ENCODE peak calls at places on chromosomes 5 and 9, in nine cellular contexts. One of them, this sample, is unnamed.

GRCh38 chr9:128771094-128771721 is 519 bp downstream of the ZER1 start:
- DNase-seq in PC-3: peak; percentile 22
- DNase-seq in neural progenitor cell: no peak
- DNase-seq in HepG2: no peak
- DNase-seq in lung: no peak
- DNase-seq in heart right ventricle: no peak
- DNase-seq in uterus: no peak
- DNase-seq in cardiac fibroblast: no peak
- DNase-seq in AG04449: no peak
- DNase-seq in this sample: no peak

GRCh38 chr5:179321206-179321987 is 23.9 kb downstream of the ADAMTS2 start:
- DNase-seq in lung: no peak
- DNase-seq in heart right ventricle: no peak
- DNase-seq in neural progenitor cell: no peak
- DNase-seq in cardiac fibroblast: no peak
- DNase-seq in PC-3: no peak
- DNase-seq in HepG2: no peak
- DNase-seq in uterus: no peak
- DNase-seq in AG04449: no peak
- DNase-seq in this sample: no peak

GRCh38 chr5:38404667-38405276 is 146.4 kb downstream of the EGFLAM start:
- DNase-seq in neural progenitor cell: peak; percentile 58
- DNase-seq in uterus: no peak
- DNase-seq in AG04449: no peak
- DNase-seq in cardiac fibroblast: no peak
- DNase-seq in PC-3: peak; percentile 51
- DNase-seq in HepG2: peak; percentile 24
- DNase-seq in heart right ventricle: no peak
- DNase-seq in lung: no peak
- DNase-seq in this sample: no peak

GRCh38 chr5:178286226-178287090 is 53.9 kb upstream of the PHYKPL start:
- DNase-seq in PC-3: no peak
- DNase-seq in lung: no peak
- DNase-seq in uterus: no peak
- DNase-seq in cardiac fibroblast: no peak
- DNase-seq in HepG2: no peak
- DNase-seq in neural progenitor cell: no peak
- DNase-seq in AG04449: no peak
- DNase-seq in heart right ventricle: no peak
- DNase-seq in this sample: no peak

GRCh38 chr5:150523472-150524350 is 15.8 kb downstream of the NDST1 start:
- DNase-seq in cardiac fibroblast: peak; percentile 86
- DNase-seq in uterus: peak; percentile 58
- DNase-seq in neural progenitor cell: peak; percentile 73
- DNase-seq in AG04449: no peak
- DNase-seq in HepG2: peak; percentile 73
- DNase-seq in PC-3: peak; percentile 69
- DNase-seq in heart right ventricle: peak; percentile 58
- DNase-seq in lung: no peak
- DNase-seq in this sample: peak; percentile 53

GRCh38 chr9:22103650-22104575 is 94.8 kb upstream of the CDKN2B start:
- DNase-seq in PC-3: peak; percentile 57
- DNase-seq in heart right ventricle: no peak
- DNase-seq in HepG2: no peak
- DNase-seq in lung: no peak
- DNase-seq in neural progenitor cell: no peak
- DNase-seq in AG04449: no peak
- DNase-seq in cardiac fibroblast: peak; percentile 92
- DNase-seq in uterus: no peak
- DNase-seq in this sample: no peak

GRCh38 chr5:80600943-80601693 is 31.0 kb upstream of the ANKRD34B start:
- DNase-seq in HepG2: no peak
- DNase-seq in uterus: no peak
- DNase-seq in AG04449: no peak
- DNase-seq in lung: no peak
- DNase-seq in heart right ventricle: no peak
- DNase-seq in PC-3: no peak
- DNase-seq in cardiac fibroblast: no peak
- DNase-seq in neural progenitor cell: no peak
- DNase-seq in this sample: no peak

GRCh38 chr5:158277276-158277675 is 418.3 kb upstream of the CLINT1 start:
- DNase-seq in neural progenitor cell: no peak
- DNase-seq in cardiac fibroblast: no peak
- DNase-seq in HepG2: no peak
- DNase-seq in AG04449: no peak
- DNase-seq in uterus: no peak
- DNase-seq in PC-3: no peak
- DNase-seq in lung: no peak
- DNase-seq in heart right ventricle: no peak
- DNase-seq in this sample: no peak

GRCh38 chr5:1161832-1162229 is 39.6 kb upstream of the SLC6A19 start:
- DNase-seq in uterus: no peak
- DNase-seq in heart right ventricle: peak; percentile 73
- DNase-seq in neural progenitor cell: no peak
- DNase-seq in lung: peak; percentile 48
- DNase-seq in AG04449: no peak
- DNase-seq in PC-3: peak; percentile 81
- DNase-seq in HepG2: no peak
- DNase-seq in cardiac fibroblast: no peak
- DNase-seq in this sample: peak; percentile 73

GRCh38 chr5:122972877-122973276 is 63.6 kb downstream of the PPIC start:
- DNase-seq in HepG2: no peak
- DNase-seq in PC-3: peak; percentile 39
- DNase-seq in lung: no peak
- DNase-seq in AG04449: no peak
- DNase-seq in uterus: no peak
- DNase-seq in neural progenitor cell: no peak
- DNase-seq in heart right ventricle: no peak
- DNase-seq in cardiac fibroblast: peak; percentile 62
- DNase-seq in this sample: no peak

GRCh38 chr5:38060354-38060753 is 198.0 kb upstream of the EGFLAM start:
- DNase-seq in neural progenitor cell: no peak
- DNase-seq in AG04449: peak; percentile 12
- DNase-seq in heart right ventricle: no peak
- DNase-seq in PC-3: peak; percentile 58
- DNase-seq in lung: no peak
- DNase-seq in HepG2: peak; percentile 80
- DNase-seq in uterus: no peak
- DNase-seq in cardiac fibroblast: peak; percentile 60
- DNase-seq in this sample: no peak

GRCh38 chr9:120413121-120414048 is 166.6 kb downstream of the CDK5RAP2 start:
- DNase-seq in heart right ventricle: no peak
- DNase-seq in PC-3: no peak
- DNase-seq in lung: no peak
- DNase-seq in cardiac fibroblast: no peak
- DNase-seq in neural progenitor cell: peak; percentile 70
- DNase-seq in uterus: no peak
- DNase-seq in AG04449: no peak
- DNase-seq in HepG2: no peak
- DNase-seq in this sample: no peak

GRCh38 chr9:33167084-33167948 is at the start of gene B4GALT1:
- DNase-seq in lung: peak; percentile 96
- DNase-seq in uterus: peak; percentile 94
- DNase-seq in cardiac fibroblast: peak; percentile 91
- DNase-seq in PC-3: peak; percentile 86
- DNase-seq in HepG2: peak; percentile 64
- DNase-seq in neural progenitor cell: peak; percentile 93
- DNase-seq in AG04449: no peak
- DNase-seq in heart right ventricle: peak; percentile 95
- DNase-seq in this sample: peak; percentile 89

GRCh38 chr5:80959768-80960442 is at the start of gene RASGRF2:
- DNase-seq in AG04449: no peak
- DNase-seq in cardiac fibroblast: peak; percentile 22
- DNase-seq in neural progenitor cell: peak; percentile 88
- DNase-seq in lung: peak; percentile 36
- DNase-seq in PC-3: no peak
- DNase-seq in heart right ventricle: peak; percentile 23
- DNase-seq in HepG2: peak; percentile 76
- DNase-seq in uterus: no peak
- DNase-seq in this sample: peak; percentile 35

GRCh38 chr5:87339986-87340385 is 72.3 kb downstream of the RASA1 start:
- DNase-seq in heart right ventricle: no peak
- DNase-seq in PC-3: peak; percentile 19
- DNase-seq in uterus: no peak
- DNase-seq in AG04449: no peak
- DNase-seq in lung: no peak
- DNase-seq in neural progenitor cell: no peak
- DNase-seq in HepG2: no peak
- DNase-seq in cardiac fibroblast: no peak
- DNase-seq in this sample: no peak

GRCh38 chr5:164115420-164115819 is 610.0 kb downstream of the MAT2B start:
- DNase-seq in HepG2: no peak
- DNase-seq in uterus: no peak
- DNase-seq in AG04449: no peak
- DNase-seq in PC-3: peak; percentile 50
- DNase-seq in neural progenitor cell: no peak
- DNase-seq in heart right ventricle: no peak
- DNase-seq in cardiac fibroblast: peak; percentile 50
- DNase-seq in lung: no peak
- DNase-seq in this sample: no peak

GRCh38 chr5:64437496-64437895 is 68.3 kb upstream of the RGS7BP start:
- DNase-seq in PC-3: no peak
- DNase-seq in neural progenitor cell: no peak
- DNase-seq in uterus: no peak
- DNase-seq in AG04449: no peak
- DNase-seq in lung: no peak
- DNase-seq in cardiac fibroblast: peak; percentile 2
- DNase-seq in HepG2: no peak
- DNase-seq in heart right ventricle: no peak
- DNase-seq in this sample: no peak

GRCh38 chr5:34743878-34744277 is 87.8 kb downstream of the RAI14 start:
- DNase-seq in cardiac fibroblast: peak; percentile 94
- DNase-seq in uterus: no peak
- DNase-seq in HepG2: no peak
- DNase-seq in PC-3: no peak
- DNase-seq in AG04449: peak; percentile 99
- DNase-seq in neural progenitor cell: no peak
- DNase-seq in lung: no peak
- DNase-seq in heart right ventricle: no peak
- DNase-seq in this sample: no peak

GRCh38 chr5:122183098-122183794 is 53.9 kb downstream of the ZNF474 start:
- DNase-seq in heart right ventricle: peak; percentile 78
- DNase-seq in HepG2: no peak
- DNase-seq in neural progenitor cell: no peak
- DNase-seq in cardiac fibroblast: peak; percentile 91
- DNase-seq in lung: peak; percentile 74
- DNase-seq in AG04449: no peak
- DNase-seq in PC-3: peak; percentile 77
- DNase-seq in uterus: peak; percentile 72
- DNase-seq in this sample: peak; percentile 49

GRCh38 chr9:11933926-11934325 is 759.3 kb upstream of the TYRP1 start:
- DNase-seq in uterus: no peak
- DNase-seq in lung: no peak
- DNase-seq in heart right ventricle: no peak
- DNase-seq in HepG2: no peak
- DNase-seq in AG04449: peak; percentile 4
- DNase-seq in neural progenitor cell: no peak
- DNase-seq in PC-3: no peak
- DNase-seq in cardiac fibroblast: peak; percentile 57
- DNase-seq in this sample: no peak

GRCh38 chr5:155546075-155546474 is 532.5 kb downstream of the KIF4B start:
- DNase-seq in PC-3: no peak
- DNase-seq in uterus: no peak
- DNase-seq in lung: no peak
- DNase-seq in neural progenitor cell: no peak
- DNase-seq in HepG2: no peak
- DNase-seq in cardiac fibroblast: no peak
- DNase-seq in heart right ventricle: no peak
- DNase-seq in AG04449: no peak
- DNase-seq in this sample: no peak
- H3K4me3 ChIP-seq in PC-3: no peak overlapping the region
- H3K4me3 ChIP-seq in uterus: no peak overlapping the region
- H3K4me3 ChIP-seq in lung: no peak overlapping the region
- H3K4me3 ChIP-seq in neural progenitor cell: no peak overlapping the region
- H3K4me3 ChIP-seq in HepG2: no peak overlapping the region
- H3K4me3 ChIP-seq in cardiac fibroblast: no peak overlapping the region
- H3K4me3 ChIP-seq in heart right ventricle: no peak overlapping the region
- H3K4me3 ChIP-seq in AG04449: no peak overlapping the region
- H3K4me3 ChIP-seq in this sample: no peak overlapping the region

GRCh38 chr5:15501057-15501791 is 1.2 kb downstream of the FBXL7 start:
- DNase-seq in uterus: peak; percentile 47
- DNase-seq in HepG2: no peak
- DNase-seq in neural progenitor cell: peak; percentile 86
- DNase-seq in cardiac fibroblast: peak; percentile 81
- DNase-seq in lung: no peak
- DNase-seq in PC-3: no peak
- DNase-seq in heart right ventricle: peak; percentile 68
- DNase-seq in AG04449: no peak
- DNase-seq in this sample: peak; percentile 38
- TF ChIP-seq CTCF in uterus: no peak
- TF ChIP-seq CTCF in HepG2: no peak
- TF ChIP-seq CTCF in neural progenitor cell: peak; percentile 51
- TF ChIP-seq CTCF in cardiac fibroblast: peak; percentile 38
- TF ChIP-seq CTCF in lung: no peak
- TF ChIP-seq CTCF in PC-3: no peak
- TF ChIP-seq CTCF in heart right ventricle: peak; percentile 41
- TF ChIP-seq CTCF in AG04449: peak; percentile 33
- TF ChIP-seq CTCF in this sample: no peak

DNA sequence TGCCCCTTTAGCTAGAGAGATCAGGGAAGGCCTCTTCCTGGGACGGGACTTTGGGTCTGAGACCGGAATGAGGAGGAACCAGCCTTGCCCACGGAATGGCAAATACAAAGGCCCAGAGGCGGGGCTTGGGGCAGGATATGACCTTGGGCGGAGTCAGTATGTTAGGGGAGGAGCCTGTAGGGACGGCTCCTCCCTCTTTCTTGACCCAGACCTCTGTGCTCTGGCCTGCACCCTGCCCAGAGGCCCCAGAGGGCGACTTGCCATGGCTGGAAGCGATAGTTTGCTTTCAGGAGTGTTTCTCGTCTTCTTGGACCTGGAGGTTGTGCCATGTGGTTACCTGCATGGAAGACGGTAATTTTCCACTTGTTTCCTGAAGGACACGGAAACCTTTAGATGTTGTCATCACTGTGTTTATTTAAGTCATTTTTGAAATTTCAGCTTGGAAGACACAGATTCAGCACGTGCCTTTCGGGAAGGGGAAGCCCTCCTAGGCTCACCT is 85.6 kb downstream of the DAB2IP start:
- DNase-seq in PC-3: peak; percentile 14
- DNase-seq in lung: peak; percentile 82
- DNase-seq in uterus: no peak
- DNase-seq in AG04449: no peak
- DNase-seq in cardiac fibroblast: no peak
- DNase-seq in neural progenitor cell: peak; percentile 45
- DNase-seq in HepG2: peak; percentile 78
- DNase-seq in heart right ventricle: peak; percentile 53
- DNase-seq in this sample: no peak
- H3K4me3 ChIP-seq in PC-3: no peak overlapping the region
- H3K4me3 ChIP-seq in lung: peak overlapping the region; percentile 36
- H3K4me3 ChIP-seq in uterus: peak overlapping the region; percentile 37
- H3K4me3 ChIP-seq in AG04449: no peak overlapping the region
- H3K4me3 ChIP-seq in cardiac fibroblast: no peak overlapping the region
- H3K4me3 ChIP-seq in neural progenitor cell: peak overlapping the region; percentile 63
- H3K4me3 ChIP-seq in HepG2: peak overlapping the region; percentile 67
- H3K4me3 ChIP-seq in heart right ventricle: peak overlapping the region; percentile 56
- H3K4me3 ChIP-seq in this sample: peak overlapping the region; percentile 46

DNA sequence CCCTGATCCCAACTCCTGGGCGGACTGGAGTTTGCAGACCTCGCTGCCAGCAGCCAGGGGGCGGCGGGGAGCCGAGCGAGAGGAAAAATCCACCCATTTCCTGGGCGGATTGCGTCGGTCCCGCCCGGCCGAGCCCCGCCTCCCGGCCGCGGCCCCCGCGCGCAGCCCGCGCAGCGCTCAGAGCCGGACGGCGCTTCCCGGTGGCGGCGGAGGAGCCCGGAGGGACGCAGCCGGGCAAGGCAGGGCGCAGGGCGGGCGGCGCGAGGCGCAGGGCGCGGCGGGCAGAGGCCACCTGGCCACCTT is at the start of gene OLFM1:
- DNase-seq in cardiac fibroblast: peak; percentile 68
- DNase-seq in lung: peak; percentile 76
- DNase-seq in neural progenitor cell: peak; percentile 92
- DNase-seq in AG04449: no peak
- DNase-seq in uterus: peak; percentile 69
- DNase-seq in PC-3: peak; percentile 48
- DNase-seq in heart right ventricle: peak; percentile 81
- DNase-seq in HepG2: no peak
- DNase-seq in this sample: peak; percentile 85
- TF ChIP-seq CTCF in cardiac fibroblast: peak; percentile 70
- TF ChIP-seq CTCF in lung: peak; percentile 39
- TF ChIP-seq CTCF in neural progenitor cell: peak; percentile 83
- TF ChIP-seq CTCF in AG04449: peak; percentile 71
- TF ChIP-seq CTCF in uterus: peak; percentile 85
- TF ChIP-seq CTCF in PC-3: peak; percentile 35
- TF ChIP-seq CTCF in heart right ventricle: peak; percentile 84
- TF ChIP-seq CTCF in HepG2: peak; percentile 57
- TF ChIP-seq CTCF in this sample: peak; percentile 77

This sample was measured in dorsolateral prefrontal cortex.